ENCODE peak calls at places on chromosomes 16 and 17, in six cellular contexts. C is activated T-helper 1 cell treated with Interleukin-2 at 50 U/mL for 16 hours, K is body of pancreas, E is Right ventricle myocardium superior, Q is T-helper 17 cell, W is Caki2. F is an unnamed sample.

GRCh38 chr16:2035431-2036199 is 8.9 kb downstream of the NHERF2 start:
- DNase-seq in K (no peak), C (no peak), W (no peak), Q (no peak), E (peak), F (no peak)

GRCh38 chr17:8629371-8630226 is 926 bp downstream of the MYH10 start:
- DNase-seq in Q (no peak), C (no peak), E (peak), W (no peak), K (peak), F (no peak)

GRCh38 chr17:81537343-81537855 is 9.2 kb downstream of the FSCN2 start:
- DNase-seq in E (no peak), C (no peak), Q (no peak), W (no peak), K (peak), F (peak)

GRCh38 chr17:1485748-1486376 is 6.6 kb downstream of the MYO1C start:
- DNase-seq in W (peak), Q (peak), C (peak), E (peak), K (peak), F (peak)

GRCh38 chr17:36932383-36933173 is 4.7 kb upstream of the LHX1 start:
- DNase-seq in K (no peak), Q (no peak), C (no peak), W (no peak), E (no peak), F (no peak)

GRCh38 chr17:78892520-78892919 is 10.5 kb downstream of the CEP295NL start:
- DNase-seq in Q (no peak), C (no peak), W (no peak), E (no peak), K (no peak), F (no peak)

GRCh38 chr16:68936729-68937631 is 93.6 kb downstream of the TANGO6 start:
- DNase-seq in C (no peak), Q (no peak), W (no peak), E (no peak), K (no peak), F (no peak)

GRCh38 chr17:49249292-49249794 is 18.8 kb upstream of the PHOSPHO1 start:
- DNase-seq in C (no peak), W (peak), E (peak), K (no peak), Q (no peak), F (no peak)

GRCh38 chr17:77675816-77676799 is 282.4 kb upstream of the TNRC6C start:
- DNase-seq in E (peak), C (no peak), W (no peak), K (no peak), Q (no peak), F (no peak)

GRCh38 chr16:57092786-57093301 is 461 bp downstream of the CPNE2 start:
- DNase-seq in K (peak), E (peak), Q (peak), C (peak), W (peak), F (peak)

GRCh38 chr17:4980644-4981216 is 6.7 kb downstream of the CAMTA2 start:
- DNase-seq in E (no peak), W (no peak), Q (peak), K (no peak), C (no peak), F (no peak)

GRCh38 chr17:52106070-52106469 is 52.4 kb downstream of the CA10 start:
- DNase-seq in C (no peak), E (no peak), Q (no peak), W (no peak), K (no peak), F (no peak)

GRCh38 chr17:15414502-15415348 is 52.7 kb downstream of the CDRT4 start:
- DNase-seq in Q (no peak), W (no peak), K (no peak), C (no peak), E (peak), F (no peak)

GRCh38 chr16:78363843-78364242 is 264.4 kb downstream of the WWOX start:
- DNase-seq in K (no peak), Q (no peak), C (no peak), W (no peak), E (no peak), F (no peak)

GRCh38 chr16:74268372-74268782 is 28.2 kb upstream of the PSMD7 start:
- DNase-seq in W (no peak), C (no peak), K (no peak), E (no peak), Q (no peak), F (no peak)

GRCh38 chr16:83245061-83245460 is 562.7 kb upstream of the HSBP1 start:
- DNase-seq in K (no peak), E (no peak), Q (no peak), C (no peak), W (no peak), F (no peak)

GRCh38 chr16:19704321-19705130 is 13.5 kb downstream of the KNOP1 start:
- DNase-seq in C (no peak), E (no peak), Q (no peak), W (peak), K (no peak), F (no peak)

GRCh38 chr17:16909887-16910286 is 62.0 kb downstream of the TNFRSF13B start:
- DNase-seq in K (no peak), W (no peak), E (no peak), Q (no peak), C (no peak), F (no peak)

GRCh38 chr17:83148317-83149044 is 69.1 kb downstream of the METRNL start:
- DNase-seq in W (no peak), E (no peak), K (peak), Q (no peak), C (no peak), F (no peak)

GRCh38 chr17:68462381-68463210 is 5.3 kb upstream of the WIPI1 start:
- DNase-seq in W (peak), K (peak), Q (peak), C (peak), E (peak), F (peak)

GRCh38 chr16:11734653-11735043 is 8.0 kb downstream of the TXNDC11 start:
- DNase-seq in E (no peak), C (no peak), Q (no peak), W (no peak), K (no peak), F (no peak)

F was measured in effector CD8-positive, alpha-beta T cell.